ENCODE peak calls at places on chromosomes 3 and 15, in nine cellular contexts. P is AG09319, L is endothelial cell, E is A549, Y is cardiac muscle cell, D is mesothelial cell of epicardium, F is PC-3, Z is B cell, X is fibroblast of lung. J is an unnamed sample.

GRCh38 chr15:34883042-34883441 is 86.5 kb downstream of the AQR start:
- DNase-seq in F (no peak), D (no peak), Y (no peak), P (no peak), L (no peak), E (no peak), Z (no peak), X (peak), J (no peak)

GRCh38 chr15:70278644-70279043 is 180.9 kb upstream of the TLE3 start:
- DNase-seq in L (no peak), F (no peak), X (no peak), D (no peak), Y (no peak), Z (peak), E (no peak), P (no peak), J (no peak)

GRCh38 chr3:169362261-169362660 is 301.3 kb downstream of the MECOM start:
- DNase-seq in L (no peak), F (peak), D (no peak), Z (no peak), P (no peak), E (no peak), Y (peak), X (peak), J (no peak)

GRCh38 chr15:65833501-65834220 is 35.6 kb upstream of the RAB11A start:
- DNase-seq in Z (no peak), F (peak), X (no peak), E (no peak), Y (peak), D (no peak), L (no peak), P (no peak), J (no peak)

GRCh38 chr15:28191832-28192231 is 92.7 kb upstream of the OCA2 start:
- DNase-seq in X (peak), F (no peak), Y (peak), Z (no peak), D (no peak), P (peak), E (peak), L (no peak), J (no peak)

GRCh38 chr3:178352300-178353021 is 183.8 kb upstream of the KCNMB2 start:
- DNase-seq in L (no peak), X (peak), E (peak), F (peak), D (no peak), Z (no peak), Y (peak), P (peak), J (no peak)

GRCh38 chr15:60972866-60973265 is 256.2 kb downstream of the RORA start:
- DNase-seq in Z (no peak), D (no peak), L (no peak), P (peak), Y (no peak), X (peak), F (peak), E (no peak), J (no peak)

GRCh38 chr3:187807086-187807862 is 62.0 kb upstream of the BCL6 start:
- DNase-seq in Z (no peak), D (no peak), F (peak), L (no peak), X (peak), E (no peak), Y (no peak), P (no peak), J (no peak)

GRCh38 chr3:194715022-194715800 is 29.5 kb downstream of the FAM43A start:
- DNase-seq in E (no peak), P (no peak), F (peak), Y (no peak), Z (no peak), D (no peak), X (no peak), L (no peak), J (no peak)

GRCh38 chr3:95899494-95899893 is 914.9 kb upstream of the EPHA6 start:
- DNase-seq in Y (no peak), E (no peak), P (no peak), F (peak), Z (no peak), L (no peak), X (peak), D (no peak), J (no peak)

GRCh38 chr15:44101286-44101685 is 93.8 kb downstream of the FRMD5 start:
- DNase-seq in F (no peak), D (no peak), Y (no peak), Z (no peak), X (peak), L (no peak), P (no peak), E (no peak), J (no peak)

GRCh38 chr3:79534732-79535131 is 233.1 kb downstream of the ROBO1 start:
- DNase-seq in Z (no peak), D (no peak), P (no peak), F (peak), L (no peak), X (no peak), E (peak), Y (no peak), J (no peak)

GRCh38 chr3:141796436-141797166 is 33.4 kb downstream of the GRK7 start:
- DNase-seq in Z (peak), L (no peak), D (no peak), P (no peak), E (no peak), X (no peak), Y (no peak), F (no peak), J (peak)

GRCh38 chr3:134078169-134078821 is 48.6 kb upstream of the SLCO2A1 start:
- DNase-seq in Z (no peak), D (peak), E (no peak), F (peak), L (no peak), P (no peak), Y (no peak), X (no peak), J (no peak)

GRCh38 chr3:70273492-70273891 is 38.9 kb downstream of the MDFIC2 start:
- DNase-seq in Y (no peak), L (no peak), X (peak), Z (no peak), F (no peak), E (peak), D (no peak), P (no peak), J (no peak)

GRCh38 chr15:80588801-80589200 is 106.3 kb upstream of the ABHD17C start:
- DNase-seq in E (peak), D (no peak), Y (no peak), X (peak), F (peak), Z (no peak), L (no peak), P (peak), J (no peak)

GRCh38 chr15:37981781-37982180 is 47.3 kb downstream of the TMCO5A start:
- DNase-seq in P (no peak), Y (peak), X (peak), E (peak), D (no peak), Z (no peak), L (no peak), F (peak), J (no peak)

GRCh38 chr3:23493846-23494245 is 290.7 kb downstream of the UBE2E2 start:
- DNase-seq in L (no peak), Z (no peak), P (no peak), D (no peak), E (no peak), F (no peak), Y (no peak), X (no peak), J (no peak)

GRCh38 chr15:39227001-39227400 is 353.9 kb upstream of the THBS1 start:
- DNase-seq in P (no peak), E (no peak), L (no peak), D (no peak), X (no peak), Z (no peak), F (no peak), Y (no peak), J (no peak)

GRCh38 chr3:64264491-64265109 is 39.3 kb upstream of the PRICKLE2 start:
- DNase-seq in L (no peak), Z (no peak), Y (no peak), D (no peak), P (no peak), X (peak), F (peak), E (peak), J (no peak)

GRCh38 chr3:145704020-145704419 is 457.0 kb downstream of the PLOD2 start:
- DNase-seq in D (no peak), Z (no peak), F (no peak), X (peak), E (peak), Y (no peak), L (no peak), P (no peak), J (no peak)

GRCh38 chr3:47083786-47084185 is 80.1 kb downstream of the SETD2 start:
- DNase-seq in P (no peak), F (no peak), Y (no peak), L (no peak), E (no peak), D (no peak), X (no peak), Z (peak), J (peak)

GRCh38 chr3:114809668-114810413 is 337.2 kb downstream of the ZBTB20 start:
- DNase-seq in P (no peak), Y (no peak), Z (peak), F (no peak), E (peak), X (peak), D (no peak), L (no peak), J (peak)

GRCh38 chr15:88604972-88605506 is 16.1 kb upstream of the AEN start:
- DNase-seq in L (no peak), F (no peak), E (no peak), P (no peak), X (no peak), Z (no peak), Y (peak), D (no peak), J (no peak)

GRCh38 chr3:164332856-164333802 is 745.2 kb downstream of the SI start:
- DNase-seq in F (no peak), P (no peak), L (no peak), Y (peak), E (no peak), D (no peak), Z (no peak), X (no peak), J (no peak)

GRCh38 chr3:127427169-127427655 is 139.4 kb upstream of the PRR20G start:
- DNase-seq in Z (no peak), E (no peak), D (peak), P (no peak), X (no peak), L (no peak), F (no peak), Y (no peak), J (no peak)

GRCh38 chr3:144622845-144623244 is 651.2 kb downstream of the DIPK2A start:
- DNase-seq in D (no peak), X (no peak), P (no peak), Y (no peak), Z (no peak), L (no peak), F (no peak), E (no peak), J (peak)

GRCh38 chr3:182484682-182485081 is 308.6 kb upstream of the ATP11B start:
- DNase-seq in Y (no peak), L (no peak), D (no peak), X (no peak), P (no peak), F (no peak), E (no peak), Z (no peak), J (no peak)

GRCh38 chr3:117610156-117610555 is 900.6 kb downstream of the TUSC7 start:
- DNase-seq in X (no peak), E (no peak), F (no peak), D (no peak), L (peak), Y (no peak), P (no peak), Z (no peak), J (no peak)

GRCh38 chr3:195868336-195868865 is 40.0 kb downstream of the TNK2 start:
- DNase-seq in X (no peak), L (no peak), F (no peak), P (no peak), E (no peak), D (no peak), Z (no peak), Y (no peak), J (no peak)

GRCh38 chr15:85681391-85681790 is 113.3 kb downstream of the KLHL25 start:
- DNase-seq in L (no peak), D (no peak), E (no peak), X (no peak), F (no peak), P (no peak), Y (no peak), Z (no peak), J (no peak)

GRCh38 chr3:11007534-11007933 is 15.0 kb downstream of the SLC6A1 start:
- DNase-seq in Y (no peak), E (no peak), D (no peak), X (no peak), F (no peak), L (peak), P (no peak), Z (no peak), J (no peak)
- TF ChIP-seq CTCF in Y (no peak), E (no peak), D (no peak), X (no peak), F (no peak), L (no peak), P (no peak), Z (no peak), J (no peak)

GRCh38 chr3:129651316-129652202 is 45.1 kb upstream of the PLXND1 start:
- DNase-seq in Y (no peak), D (no peak), E (peak), P (peak), L (no peak), X (peak), F (peak), Z (no peak), J (no peak)
- TF ChIP-seq CTCF in Y (no peak), D (no peak), E (peak), P (no peak), L (no peak), X (peak), F (no peak), Z (no peak), J (no peak)

DNA sequence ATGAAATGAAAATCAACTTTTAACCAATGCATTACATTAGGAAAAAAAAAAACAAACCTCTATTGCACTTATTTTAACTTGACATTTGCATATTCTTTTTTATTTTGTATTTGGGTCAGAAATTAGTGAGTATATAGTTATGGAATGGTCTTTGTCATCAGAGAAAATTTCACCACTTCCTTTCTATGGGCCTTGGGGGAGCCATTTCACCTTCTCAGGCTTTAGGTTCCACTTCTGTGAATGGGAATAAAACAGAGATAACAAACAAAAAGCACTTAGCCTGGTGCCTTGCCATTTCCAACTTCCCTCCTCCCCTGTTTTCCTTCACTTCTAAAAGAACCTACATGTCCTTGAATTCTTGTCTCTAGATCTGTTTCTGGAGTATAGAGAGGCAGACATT is 168.0 kb upstream of the STT3B start:
- DNase-seq in F (peak), E (no peak), Z (no peak), P (no peak), X (peak), D (no peak), Y (no peak), L (no peak), J (no peak)
- TF ChIP-seq CTCF in F (peak), E (no peak), Z (no peak), P (no peak), X (no peak), D (no peak), Y (peak), L (no peak), J (no peak)

GRCh38 chr3:57141719-57142118 is 23.4 kb downstream of the IL17RD start:
- DNase-seq in Z (no peak), X (no peak), L (no peak), F (no peak), Y (peak), P (no peak), E (no peak), D (no peak), J (no peak)
- TF ChIP-seq CTCF in Z (no peak), X (no peak), L (no peak), F (peak), Y (no peak), P (peak), E (no peak), D (no peak), J (no peak)

GRCh38 chr15:66925721-66926120 is 139.7 kb upstream of the SMAD3 start:
- DNase-seq in Z (no peak), D (no peak), P (no peak), Y (no peak), E (no peak), F (no peak), L (no peak), X (no peak), J (no peak)

GRCh38 chr15:66921319-66921718 is 144.1 kb upstream of the SMAD3 start:
- DNase-seq in D (no peak), L (no peak), E (no peak), Y (no peak), F (no peak), P (no peak), X (no peak), Z (no peak), J (no peak)

GRCh38 chr15:66924889-66925288 is 140.5 kb upstream of the SMAD3 start:
- DNase-seq in D (no peak), E (no peak), P (no peak), X (no peak), L (no peak), Y (no peak), F (no peak), Z (no peak), J (no peak)

GRCh38 chr15:66922608-66923007 is 142.8 kb upstream of the SMAD3 start:
- DNase-seq in X (no peak), Z (no peak), D (no peak), E (no peak), L (no peak), Y (no peak), P (no peak), F (no peak), J (no peak)

DNA sequence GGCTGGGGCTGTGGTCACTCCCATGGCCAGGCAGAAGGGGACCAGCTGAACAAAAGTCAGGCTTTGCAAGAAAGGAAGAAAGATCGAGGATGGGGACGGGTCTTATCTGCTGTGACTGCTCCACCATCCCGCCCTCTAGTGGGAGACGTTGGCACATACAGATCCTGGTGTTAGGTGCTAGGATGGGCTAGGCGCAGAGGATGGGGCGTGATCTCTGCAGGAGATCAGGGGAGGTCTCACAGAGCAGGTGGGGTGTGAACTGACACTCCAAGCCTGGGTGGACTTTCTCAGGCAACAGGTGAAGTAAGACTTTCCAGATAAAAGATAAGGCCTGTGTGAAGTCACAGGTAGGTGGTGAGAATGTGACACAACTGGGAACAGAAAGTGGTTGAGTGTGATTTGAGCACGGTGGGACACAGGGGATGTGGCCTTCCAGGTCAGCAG is 141.9 kb upstream of the SMAD3 start:
- DNase-seq in Y (peak), L (peak), E (peak), D (no peak), P (no peak), F (peak), X (no peak), Z (no peak), J (peak)
- TF ChIP-seq CTCF in Y (peak), L (peak), E (peak), D (peak), P (peak), F (peak), X (peak), Z (peak), J (peak)

GRCh38 chr3:43876648-43877047 is 185.9 kb downstream of the ABHD5 start:
- DNase-seq in P (no peak), Y (no peak), L (no peak), E (no peak), Z (no peak), X (no peak), F (no peak), D (no peak), J (no peak)

GRCh38 chr3:43874290-43874689 is 183.6 kb downstream of the ABHD5 start:
- DNase-seq in X (no peak), Z (no peak), P (no peak), E (no peak), L (no peak), D (no peak), Y (no peak), F (peak), J (no peak)

GRCh38 chr3:43882976-43883680 is 192.4 kb downstream of the ABHD5 start:
- DNase-seq in D (no peak), Y (no peak), L (no peak), X (no peak), Z (no peak), P (no peak), F (no peak), E (no peak), J (no peak)

GRCh38 chr3:43883729-43884396 is 193.1 kb downstream of the ABHD5 start:
- DNase-seq in D (no peak), P (no peak), F (no peak), Y (no peak), Z (no peak), L (no peak), X (no peak), E (no peak), J (no peak)

DNA sequence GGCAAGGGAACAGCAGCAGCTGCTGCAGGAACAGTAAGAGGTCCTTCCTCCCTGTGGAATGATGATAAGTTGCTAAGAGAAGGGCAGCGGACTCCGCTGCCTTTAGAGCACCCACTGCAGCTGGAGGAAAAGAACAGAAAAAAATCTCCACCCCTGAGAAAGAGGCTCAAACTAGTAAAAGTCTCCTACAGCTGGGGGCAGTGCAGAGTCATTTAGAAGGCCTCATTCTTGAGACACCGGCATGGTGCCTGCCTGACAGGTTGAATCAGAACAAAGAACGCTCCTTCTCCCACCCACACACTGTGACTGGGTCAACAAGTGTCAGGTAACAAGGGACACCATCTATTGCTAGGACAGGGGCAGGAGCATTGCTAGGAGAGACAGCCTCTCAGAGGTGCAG is 188.4 kb downstream of the ABHD5 start:
- DNase-seq in Z (no peak), P (no peak), F (peak), X (no peak), E (peak), L (peak), D (no peak), Y (peak), J (peak)
- TF ChIP-seq CTCF in Z (peak), P (no peak), F (peak), X (no peak), E (peak), L (no peak), D (no peak), Y (peak), J (peak)

DNA sequence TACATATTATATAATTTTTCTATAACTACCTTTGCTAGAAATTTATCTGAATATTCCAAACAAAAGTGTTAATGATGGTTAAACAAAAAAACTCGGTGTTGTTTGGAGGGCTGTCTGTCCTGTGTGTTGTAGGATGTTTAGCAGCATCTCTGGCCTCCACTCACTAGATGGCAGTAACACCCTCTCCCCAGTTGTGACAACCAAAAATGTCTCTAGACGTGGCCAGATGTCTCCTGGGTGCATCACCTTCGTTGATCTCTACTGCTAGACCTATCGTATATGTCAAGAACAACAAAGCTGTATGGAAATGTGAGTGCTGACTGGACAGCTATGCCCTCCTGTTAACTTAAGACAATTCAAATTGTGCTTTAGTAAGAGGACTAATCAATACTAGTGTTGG is 14.1 kb downstream of the ANKRD34C start:
- DNase-seq in P (no peak), E (peak), D (no peak), Z (no peak), L (no peak), F (no peak), X (no peak), Y (no peak), J (no peak)
- TF ChIP-seq CTCF in P (no peak), E (no peak), D (no peak), Z (no peak), L (no peak), F (peak), X (no peak), Y (no peak), J (peak)

GRCh38 chr3:123297627-123297899 is 95.8 kb downstream of the SEC22A start:
- DNase-seq in L (no peak), P (no peak), E (no peak), X (no peak), D (no peak), F (peak), Z (no peak), Y (no peak), J (no peak)
- TF ChIP-seq CTCF in L (no peak), P (no peak), E (no peak), X (no peak), D (no peak), F (peak), Z (no peak), Y (no peak), J (no peak)